ENCODE peak calls at places on chromosomes 11 and 22, in five cellular contexts. P, B, Q, E and U are unnamed samples.

GRCh38 chr22:44955102-44955501 is 54.7 kb downstream of the PHF21B start:
- DNase-seq in P (no peak), B (no peak), Q (no peak), E (no peak), U (peak; percentile 51)

GRCh38 chr11:72584293-72584921 is 89.8 kb downstream of the PDE2A start:
- DNase-seq in P (no peak), B (no peak), Q (peak; percentile 83), E (no peak), U (no peak)

GRCh38 chr11:120024586-120024985 is 113.3 kb downstream of the TRIM29 start:
- DNase-seq in P (no peak), B (no peak), Q (peak; percentile 39), E (no peak), U (no peak)

GRCh38 chr22:24592144-24592845 is 578 bp downstream of the LRRC75B start:
- DNase-seq in P (no peak), B (no peak), Q (peak; percentile 66), E (no peak), U (no peak)

GRCh38 chr11:2778630-2779498 is 79.1 kb upstream of the KCNQ1OT1 start:
- DNase-seq in P (no peak), B (no peak), Q (peak; percentile 42), E (peak; percentile 66), U (no peak)

GRCh38 chr22:30881361-30882180 is 87.0 kb downstream of the MORC2 start:
- DNase-seq in P (no peak), B (no peak), Q (no peak), E (peak; percentile 46), U (no peak)

GRCh38 chr11:78313181-78313788 is 104.3 kb downstream of the GAB2 start:
- DNase-seq in P (no peak), B (no peak), Q (no peak), E (peak; percentile 36), U (no peak)

GRCh38 chr11:132718711-132719641 is 813.3 kb downstream of the OPCML start:
- DNase-seq in P (no peak), B (peak; percentile 6), Q (no peak), E (no peak), U (no peak)

GRCh38 chr11:116962108-116962507 is 124.7 kb upstream of the APOA1 start:
- DNase-seq in P (no peak), B (no peak), Q (no peak), E (no peak), U (no peak)

GRCh38 chr11:119584193-119585037 is 144.6 kb downstream of the NECTIN1 start:
- DNase-seq in P (peak; percentile 62), B (peak; percentile 93), Q (peak; percentile 79), E (no peak), U (no peak)

GRCh38 chr11:13352711-13353110 is 75.1 kb downstream of the BMAL1 start:
- DNase-seq in P (no peak), B (no peak), Q (no peak), E (no peak), U (no peak)

GRCh38 chr11:13355191-13355590 is 77.6 kb downstream of the BMAL1 start:
- DNase-seq in P (no peak), B (no peak), Q (no peak), E (no peak), U (no peak)

GRCh38 chr11:13357232-13357631 is 79.6 kb downstream of the BMAL1 start:
- DNase-seq in P (no peak), B (no peak), Q (peak; percentile 64), E (no peak), U (no peak)

GRCh38 chr11:13358871-13359270 is 81.3 kb downstream of the BMAL1 start:
- DNase-seq in P (no peak), B (no peak), Q (no peak), E (no peak), U (no peak)

GRCh38 chr11:13354335-13354734 is 76.7 kb downstream of the BMAL1 start:
- DNase-seq in P (peak; percentile 41), B (peak; percentile 32), Q (no peak), E (no peak), U (no peak)
- TF ChIP-seq SUZ12 in P (no peak), B (no peak), Q (no peak), E (no peak), U (no peak)

DNA sequence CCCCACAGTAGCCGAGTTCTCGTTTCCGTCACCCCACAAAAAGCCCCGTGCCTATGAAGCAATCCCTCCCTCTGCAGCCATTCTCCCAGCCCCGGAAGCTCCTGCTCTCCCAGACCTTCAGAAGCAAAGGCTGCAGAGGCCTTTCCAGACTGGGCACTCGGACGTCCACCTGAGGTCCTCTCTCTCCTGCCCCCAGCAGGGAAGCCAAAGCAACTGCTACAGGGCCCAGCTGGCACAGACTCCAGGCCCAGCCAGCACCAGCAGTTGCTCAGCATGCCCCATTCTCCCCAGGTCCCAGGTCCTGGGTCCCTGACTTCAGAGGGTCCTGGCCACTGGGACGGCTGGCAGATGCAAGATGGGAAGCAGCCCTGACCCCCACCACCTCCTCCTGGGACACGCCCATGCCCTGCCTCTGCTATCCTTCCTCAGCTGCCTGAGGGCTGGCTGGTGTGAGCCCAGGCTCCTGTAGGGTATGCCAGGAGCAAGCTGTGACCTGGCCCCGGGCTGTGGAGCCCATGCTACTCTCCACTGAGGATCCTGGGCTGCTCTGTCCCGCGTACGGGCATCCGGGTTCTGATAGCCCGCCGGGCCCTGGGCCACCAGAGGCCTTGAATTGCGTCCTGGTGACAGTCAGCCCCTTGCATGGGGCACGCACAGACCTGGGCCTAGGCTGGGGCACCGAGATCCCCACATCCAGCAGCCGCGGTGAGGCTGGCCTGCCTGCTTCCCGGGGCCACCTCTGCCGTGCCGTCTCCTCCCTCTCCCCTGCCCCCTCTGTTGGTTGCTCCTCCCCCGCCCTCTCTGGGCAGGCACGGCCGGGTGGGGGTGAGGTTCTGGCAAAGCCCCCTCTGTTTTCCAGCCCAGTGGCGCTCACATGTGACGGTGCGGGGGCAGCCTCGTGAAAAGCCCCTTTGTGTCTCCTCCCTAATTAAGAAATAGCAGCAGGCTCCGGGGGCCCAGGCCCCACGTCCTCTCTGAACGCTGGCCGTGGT is 1310.3 kb downstream of the BRD1 start:
- DNase-seq in P (no peak), B (no peak), Q (no peak), E (peak; percentile 5), U (no peak)
- TF ChIP-seq SUZ12 in P (no peak), B (no peak), Q (no peak), E (no peak), U (no peak)

GRCh38 chr11:23569547-23569946 is 709.3 kb upstream of the CCDC179 start:
- DNase-seq in P (no peak), B (no peak), Q (no peak), E (no peak), U (peak; percentile 33)

GRCh38 chr11:23563591-23563990 is 703.3 kb upstream of the CCDC179 start:
- DNase-seq in P (no peak), B (no peak), Q (no peak), E (no peak), U (no peak)

GRCh38 chr11:23569134-23569533 is 708.9 kb upstream of the CCDC179 start:
- DNase-seq in P (no peak), B (no peak), Q (no peak), E (no peak), U (no peak)

DNA sequence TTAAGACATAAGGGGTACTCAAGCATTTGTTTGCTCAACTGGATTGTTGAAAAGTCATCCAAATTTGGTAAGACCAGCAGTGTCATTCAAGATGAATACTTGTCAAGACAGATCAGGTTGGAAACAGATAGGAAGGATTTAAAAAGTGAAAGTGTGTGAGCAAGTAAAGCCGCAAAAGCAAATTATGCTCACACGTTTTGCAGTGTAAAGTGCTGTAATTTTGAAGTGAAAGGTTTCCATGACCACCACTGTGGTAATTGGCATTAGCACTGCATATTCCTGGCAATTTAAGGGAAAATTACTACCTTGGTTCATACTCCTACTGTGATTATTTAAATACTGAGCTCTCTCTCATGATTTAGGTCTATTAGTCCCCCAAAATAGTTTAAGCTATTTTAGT is 704.1 kb upstream of the CCDC179 start:
- DNase-seq in P (no peak), B (no peak), Q (no peak), E (no peak), U (no peak)
- TF ChIP-seq SUZ12 in P (no peak), B (no peak), Q (no peak), E (no peak), U (no peak)

DNA sequence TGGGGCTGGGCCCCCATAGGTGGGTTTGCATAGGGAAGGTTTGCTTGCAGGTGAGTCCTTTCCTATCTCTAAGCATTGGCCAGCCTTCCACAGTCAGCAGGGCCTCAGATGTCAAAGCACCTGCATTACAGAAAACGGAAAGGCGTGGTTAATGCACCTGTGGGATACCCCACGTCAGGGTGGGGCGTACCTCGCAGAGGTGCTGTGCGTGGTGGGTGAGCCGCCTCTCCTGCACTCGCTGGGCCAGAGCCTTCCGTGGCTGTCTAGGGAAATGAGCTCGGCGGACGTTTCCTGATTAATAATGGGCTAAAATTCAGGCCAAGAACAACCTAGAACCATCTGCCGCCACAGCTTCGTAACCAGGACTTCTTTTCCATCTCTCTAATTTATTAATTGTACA is 32.3 kb downstream of the ST14 start:
- DNase-seq in P (no peak), B (no peak), Q (no peak), E (no peak), U (no peak)
- TF ChIP-seq SUZ12 in P (no peak), B (no peak), Q (no peak), E (no peak), U (no peak)

GRCh38 chr11:17280494-17281127 is 4.1 kb downstream of the NUCB2 start:
- DNase-seq in P (no peak), B (no peak), Q (no peak), E (no peak), U (no peak)

GRCh38 chr11:17275376-17276235 is 933 bp upstream of the NUCB2 start:
- DNase-seq in P (no peak), B (no peak), Q (no peak), E (peak; percentile 48), U (no peak)

GRCh38 chr11:17273668-17274321 is 2.7 kb upstream of the NUCB2 start:
- DNase-seq in P (no peak), B (no peak), Q (peak; percentile 52), E (no peak), U (no peak)

GRCh38 chr11:17276236-17277023 is at the start of gene NUCB2:
- DNase-seq in P (peak; percentile 95), B (peak; percentile 76), Q (peak; percentile 100), E (peak; percentile 91), U (peak; percentile 66)

GRCh38 chr11:17277024-17277584 is 565 bp downstream of the NUCB2 start:
- DNase-seq in P (no peak), B (no peak), Q (no peak), E (no peak), U (no peak)
- TF ChIP-seq SUZ12 in P (no peak), B (no peak), Q (no peak), E (no peak), U (no peak)